ENCODE peak calls at places on chromosomes 13 and 19, in nine cellular contexts. M, O, U, Z, H, X, N, R and S are unnamed samples.

GRCh38 chr13:90156390-90156789 is 1191.1 kb upstream of the MIR17HG start:
- DNase-seq in M (no peak), O (no peak), U (no peak), Z (no peak), H (no peak), X (no peak), N (no peak), R (no peak), S (no peak)

GRCh38 chr19:41793414-41793727 is 3.0 kb upstream of the CEACAM3 start:
- DNase-seq in M (no peak), O (no peak), U (no peak), Z (no peak), H (no peak), X (no peak), N (no peak), R (no peak), S (no peak)

GRCh38 chr13:98216135-98216565 is 39.1 kb upstream of the RNF113B start:
- DNase-seq in M (no peak), O (no peak), U (peak), Z (peak), H (peak), X (no peak), N (no peak), R (peak), S (peak)

GRCh38 chr13:95644611-95645052 is at the start of gene DZIP1:
- DNase-seq in M (peak), O (peak), U (peak), Z (peak), H (peak), X (peak), N (peak), R (peak), S (peak)

GRCh38 chr19:31408460-31409124 is 59.4 kb upstream of the TSHZ3 start:
- DNase-seq in M (no peak), O (no peak), U (peak), Z (no peak), H (peak), X (no peak), N (no peak), R (peak), S (peak)

GRCh38 chr19:513368-514165 is 6.3 kb downstream of the TPGS1 start:
- DNase-seq in M (no peak), O (no peak), U (no peak), Z (no peak), H (no peak), X (no peak), N (no peak), R (no peak), S (no peak)

GRCh38 chr13:24688111-24688510 is 7.9 kb downstream of the ATP12A start:
- DNase-seq in M (no peak), O (no peak), U (no peak), Z (no peak), H (no peak), X (no peak), N (no peak), R (no peak), S (no peak)

GRCh38 chr13:29537736-29538624 is 57.5 kb downstream of the SLC7A1 start:
- DNase-seq in M (no peak), O (no peak), U (no peak), Z (no peak), H (peak), X (no peak), N (no peak), R (no peak), S (no peak)

GRCh38 chr13:43107780-43108179 is 84.4 kb downstream of the DNAJC15 start:
- DNase-seq in M (no peak), O (no peak), U (peak), Z (no peak), H (peak), X (no peak), N (no peak), R (no peak), S (peak)

GRCh38 chr13:65966991-65967451 is 1263.1 kb downstream of the PCDH9 start:
- DNase-seq in M (no peak), O (no peak), U (peak), Z (no peak), H (peak), X (no peak), N (no peak), R (no peak), S (peak)

GRCh38 chr19:42132030-42132628 is at the start of gene POU2F2:
- DNase-seq in M (peak), O (no peak), U (no peak), Z (peak), H (peak), X (peak), N (no peak), R (no peak), S (no peak)

GRCh38 chr13:98476106-98476505 is 100.8 kb downstream of the STK24 start:
- DNase-seq in M (peak), O (no peak), U (no peak), Z (no peak), H (no peak), X (no peak), N (no peak), R (no peak), S (no peak)

GRCh38 chr13:53782400-53783030 is 753.9 kb downstream of the OLFM4 start:
- DNase-seq in M (no peak), O (peak), U (peak), Z (no peak), H (peak), X (no peak), N (no peak), R (no peak), S (peak)
- TF ChIP-seq CTCF in M (peak), O (peak), U (peak), Z (peak), H (peak), X (peak), N (peak), R (peak), S (peak)

DNA sequence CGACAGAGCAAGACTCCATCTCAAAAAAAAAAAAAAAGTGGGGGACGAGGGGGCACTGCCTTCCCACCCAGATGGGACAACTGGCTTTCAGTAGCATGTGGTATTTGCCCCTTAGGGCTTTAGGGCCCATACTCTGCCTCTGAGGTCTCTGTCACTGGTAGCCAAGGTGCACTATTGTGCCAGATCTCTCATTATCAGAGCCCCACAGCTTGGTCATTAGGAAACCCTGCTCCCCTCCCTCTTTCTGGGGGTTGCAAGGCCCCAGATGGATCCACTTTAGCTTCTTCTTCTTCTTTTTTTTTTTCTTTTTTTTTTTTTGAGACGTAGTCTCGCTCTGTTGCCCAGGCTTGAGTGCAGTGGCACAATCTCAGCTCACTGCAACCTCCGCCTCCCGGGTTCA is 11.2 kb upstream of the ZNF358 start:
- DNase-seq in M (no peak), O (no peak), U (no peak), Z (no peak), H (no peak), X (no peak), N (no peak), R (no peak), S (no peak)
- TF ChIP-seq CTCF in M (no peak), O (no peak), U (no peak), Z (no peak), H (no peak), X (no peak), N (no peak), R (no peak), S (no peak)

GRCh38 chr19:51668167-51668566 is 21.5 kb upstream of the SIGLEC14 start:
- DNase-seq in M (no peak), O (no peak), U (no peak), Z (no peak), H (no peak), X (no peak), N (no peak), R (no peak), S (no peak)

GRCh38 chr19:51663650-51664049 is 17.0 kb upstream of the SIGLEC14 start:
- DNase-seq in M (no peak), O (no peak), U (no peak), Z (no peak), H (no peak), X (no peak), N (no peak), R (no peak), S (no peak)

GRCh38 chr19:51660975-51661600 is 14.5 kb upstream of the SIGLEC14 start:
- DNase-seq in M (peak), O (peak), U (peak), Z (peak), H (peak), X (peak), N (no peak), R (peak), S (peak)

GRCh38 chr19:51664131-51664530 is 17.5 kb upstream of the SIGLEC14 start:
- DNase-seq in M (no peak), O (no peak), U (no peak), Z (no peak), H (no peak), X (no peak), N (no peak), R (no peak), S (no peak)

GRCh38 chr19:51664997-51665396 is 18.4 kb upstream of the SIGLEC14 start:
- DNase-seq in M (no peak), O (no peak), U (peak), Z (no peak), H (peak), X (no peak), N (no peak), R (no peak), S (peak)
- TF ChIP-seq CTCF in M (no peak), O (peak), U (peak), Z (no peak), H (peak), X (no peak), N (no peak), R (no peak), S (peak)

DNA sequence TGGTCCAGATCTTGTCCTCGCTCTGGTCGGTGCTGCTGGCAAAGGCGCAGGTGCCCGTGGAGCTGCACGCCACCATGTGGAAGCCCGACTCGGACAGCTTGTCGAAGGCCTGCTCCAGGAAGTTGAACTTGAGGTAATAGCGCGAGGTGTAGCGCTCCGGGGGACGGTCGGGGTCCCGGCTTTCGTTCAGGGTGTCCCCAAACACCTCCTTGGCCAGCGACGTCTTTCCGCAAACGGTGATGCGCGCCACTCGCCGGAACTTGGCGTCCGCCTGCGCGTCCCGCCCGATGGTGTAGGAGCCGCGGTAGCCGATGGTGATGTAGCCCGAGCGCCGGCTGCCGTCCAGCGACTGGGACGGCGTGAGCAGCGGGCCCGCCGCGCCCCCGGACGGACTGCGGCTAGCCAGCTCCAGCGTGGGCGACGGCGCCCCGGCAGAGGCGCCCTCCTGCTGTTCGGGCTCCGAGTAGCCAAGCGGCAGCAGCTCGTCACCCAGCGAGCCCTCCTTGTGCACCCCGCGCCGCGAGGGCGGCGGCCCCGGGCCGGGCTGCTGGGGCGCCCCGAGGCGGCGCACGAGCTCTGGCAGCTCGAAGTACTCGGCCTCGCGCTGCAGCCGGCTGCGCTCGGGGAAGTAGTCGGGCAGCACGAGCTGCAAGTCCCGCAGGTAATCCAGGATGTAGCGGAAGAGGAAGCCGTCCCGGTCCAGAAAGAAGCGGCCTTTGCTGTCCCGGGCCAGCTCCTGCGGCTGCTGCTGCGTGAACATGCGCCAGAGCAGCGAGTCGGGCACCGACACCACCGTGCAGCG is 801 bp downstream of the KCTD12 start:
- DNase-seq in M (peak), O (peak), U (peak), Z (peak), H (peak), X (peak), N (no peak), R (peak), S (peak)
- TF ChIP-seq CTCF in M (no peak), O (no peak), U (peak), Z (peak), H (peak), X (peak), N (peak), R (peak), S (peak)